ENCODE peak calls at places on chromosomes 11 and 22, in seven cellular contexts. E is HCT116, H is H1, R is SK-N-SH, G is K562, B is HepG2, I is GM12878. W is an unnamed sample.
A peak's percentile ranks its signal among the peaks of the same experiment; 100 is the strongest.

GRCh38 chr11:119614227-119615002 is 114.6 kb downstream of the NECTIN1 start:
- DNase-seq in E (no peak), H (no peak), R (no peak), G (no peak), B (peak; percentile 47), I (no peak), W (no peak)

GRCh38 chr22:30214703-30215405 is 31.7 kb downstream of the LIF start:
- DNase-seq in E (no peak), H (no peak), R (no peak), G (no peak), B (no peak), I (no peak), W (no peak)

GRCh38 chr11:73585834-73586575 is 11.9 kb downstream of the FAM168A start:
- DNase-seq in E (no peak), H (no peak), R (no peak), G (no peak), B (no peak), I (no peak), W (no peak)

GRCh38 chr11:830295-831131 is 2.2 kb upstream of the CD151 start:
- DNase-seq in E (no peak), H (no peak), R (peak; percentile 85), G (no peak), B (peak; percentile 74), I (no peak), W (peak; percentile 68)

GRCh38 chr11:85810521-85810870 is 445 bp downstream of the SYTL2 start:
- DNase-seq in E (no peak), H (peak; percentile 58), R (no peak), G (no peak), B (no peak), I (no peak), W (no peak)

GRCh38 chr11:104573431-104573830 is 324.8 kb downstream of the CASP12 start:
- DNase-seq in E (no peak), H (no peak), R (no peak), G (no peak), B (no peak), I (no peak), W (no peak)

GRCh38 chr11:12864316-12865156 is 144.6 kb upstream of the RASSF10 start:
- DNase-seq in E (no peak), H (no peak), R (peak; percentile 47), G (peak; percentile 28), B (no peak), I (no peak), W (no peak)

GRCh38 chr11:15673408-15673811 is 558.7 kb downstream of the INSC start:
- DNase-seq in E (no peak), H (no peak), R (no peak), G (no peak), B (no peak), I (no peak), W (no peak)

GRCh38 chr11:46675288-46675851 is 25.0 kb downstream of the ARHGAP1 start:
- DNase-seq in E (no peak), H (no peak), R (no peak), G (no peak), B (peak; percentile 55), I (no peak), W (peak; percentile 84)

GRCh38 chr22:29044657-29045176 is 16.9 kb downstream of the C22orf31 start:
- DNase-seq in E (no peak), H (no peak), R (no peak), G (no peak), B (peak; percentile 51), I (no peak), W (no peak)

GRCh38 chr22:49289822-49290221 is 537.9 kb downstream of the BRD1 start:
- DNase-seq in E (no peak), H (no peak), R (no peak), G (no peak), B (no peak), I (no peak), W (no peak)

GRCh38 chr11:117478126-117478856 is 150.6 kb downstream of the CEP164 start:
- DNase-seq in E (no peak), H (no peak), R (no peak), G (no peak), B (no peak), I (no peak), W (no peak)

GRCh38 chr11:99069831-99070444 is 49.2 kb downstream of the CNTN5 start:
- DNase-seq in E (no peak), H (peak; percentile 51), R (no peak), G (no peak), B (peak; percentile 3), I (peak; percentile 4), W (no peak)

GRCh38 chr11:108632041-108632440 is 32.8 kb upstream of the DDX10 start:
- DNase-seq in E (no peak), H (no peak), R (peak; percentile 24), G (no peak), B (no peak), I (no peak), W (peak; percentile 16)
- TF ChIP-seq JUND in E (no peak), H (no peak), R (no peak), G (no peak), B (no peak), I (no peak), W (no peak)

GRCh38 chr11:131855320-131855719 is 484.9 kb downstream of the NTM start:
- DNase-seq in E (no peak), H (no peak), R (no peak), G (no peak), B (no peak), I (no peak), W (no peak)

GRCh38 chr11:131854391-131854790 is 484.0 kb downstream of the NTM start:
- DNase-seq in E (no peak), H (no peak), R (no peak), G (no peak), B (no peak), I (no peak), W (no peak)

GRCh38 chr11:131858495-131858894 is 488.1 kb downstream of the NTM start:
- DNase-seq in E (no peak), H (no peak), R (no peak), G (no peak), B (no peak), I (no peak), W (no peak)

GRCh38 chr11:131864205-131864604 is 493.8 kb downstream of the NTM start:
- DNase-seq in E (no peak), H (no peak), R (peak; percentile 72), G (no peak), B (no peak), I (no peak), W (no peak)

DNA sequence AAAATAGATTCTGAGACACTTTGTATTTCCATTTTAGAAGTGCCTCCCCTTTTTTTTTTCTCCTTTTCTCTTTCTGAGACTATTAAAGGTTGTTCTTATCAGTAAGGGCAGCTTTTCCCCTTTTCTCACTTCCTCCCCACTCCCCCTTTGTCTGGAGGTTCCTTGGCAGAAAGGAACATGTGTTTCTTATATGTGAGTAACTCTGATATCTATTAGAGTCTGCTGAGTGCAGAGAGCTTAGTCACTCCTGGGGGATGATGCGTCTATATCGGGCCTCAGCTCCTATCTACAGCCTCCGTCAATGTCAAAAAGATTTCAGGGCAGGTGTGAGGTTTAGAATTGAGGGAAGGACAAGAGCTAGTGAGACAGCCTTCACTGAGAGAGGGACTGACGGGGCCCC is 489.4 kb downstream of the NTM start:
- DNase-seq in E (no peak), H (no peak), R (no peak), G (no peak), B (no peak), I (no peak), W (no peak)
- TF ChIP-seq JUND in E (no peak), H (no peak), R (no peak), G (no peak), B (no peak), I (no peak), W (no peak)

DNA sequence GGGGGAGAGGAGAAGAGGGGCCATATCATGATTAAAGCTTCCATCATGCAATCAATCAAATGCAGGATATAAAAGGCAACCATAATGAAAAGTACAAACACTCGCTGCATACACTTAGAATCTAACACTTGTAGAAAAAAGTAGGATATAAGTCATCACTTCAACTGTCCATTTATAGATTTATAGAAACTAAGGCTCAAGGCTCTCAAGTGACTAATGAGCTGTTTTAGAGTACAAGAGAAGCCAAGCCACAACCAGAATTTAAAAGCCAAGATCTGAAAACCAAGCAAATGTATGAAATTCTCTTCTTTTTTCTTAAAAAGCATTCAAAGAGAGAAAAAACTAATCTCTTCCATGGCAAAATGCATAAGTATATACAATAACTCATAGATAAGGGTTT is 160.2 kb upstream of the BLID start:
- DNase-seq in E (no peak), H (no peak), R (no peak), G (no peak), B (no peak), I (no peak), W (no peak)
- TF ChIP-seq JUND in E (no peak), H (no peak), R (no peak), G (no peak), B (no peak), I (no peak), W (no peak)

DNA sequence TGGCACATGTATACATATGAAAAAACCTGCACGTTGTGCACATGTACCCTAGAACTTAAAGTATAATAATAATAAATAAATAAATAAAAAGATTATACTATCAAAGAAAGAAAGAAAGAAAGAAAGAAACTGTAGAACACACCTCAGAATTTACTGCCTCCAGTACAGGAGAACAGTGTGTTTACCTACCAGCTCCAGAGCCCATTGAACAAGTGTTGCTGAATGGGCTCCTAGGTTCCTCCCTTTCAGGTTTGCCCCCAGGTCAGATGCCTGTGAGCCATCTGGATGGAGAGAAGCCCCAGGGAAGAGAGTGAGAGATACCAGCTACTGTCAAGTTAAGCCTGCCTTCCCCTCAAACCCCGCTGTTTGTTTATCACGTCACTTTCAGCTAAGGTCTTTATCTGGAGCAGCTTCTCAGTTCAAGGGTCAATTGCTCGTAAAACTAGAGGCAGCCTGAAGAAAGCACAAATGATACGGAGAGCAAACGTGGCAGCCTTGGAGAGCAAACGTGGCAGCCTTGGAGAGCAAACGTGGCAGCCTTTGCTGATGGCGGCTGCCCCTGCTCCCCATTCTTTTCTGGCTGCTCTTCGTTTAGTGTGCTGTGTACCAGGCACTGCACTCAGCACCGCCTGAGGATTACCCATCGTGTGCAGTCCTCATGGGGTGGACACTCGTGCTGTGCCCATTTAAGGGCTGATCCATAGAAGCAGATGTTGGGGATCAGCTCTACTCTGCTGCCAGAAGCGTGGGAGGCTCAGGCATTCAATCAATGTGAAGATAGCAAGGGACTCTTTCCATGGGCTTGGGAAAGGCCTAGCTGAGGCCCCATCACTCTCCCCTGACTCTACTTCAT is 111.8 kb downstream of the ADAMTS15 start:
- DNase-seq in E (no peak), H (no peak), R (no peak), G (no peak), B (no peak), I (no peak), W (no peak)
- TF ChIP-seq JUND in E (no peak), H (no peak), R (no peak), G (no peak), B (no peak), I (no peak), W (no peak)

GRCh38 chr11:10902756-10903155 is 44.9 kb upstream of the ZBED5 start:
- DNase-seq in E (no peak), H (no peak), R (no peak), G (no peak), B (no peak), I (no peak), W (no peak)

GRCh38 chr11:10900686-10901415 is 43.0 kb upstream of the ZBED5 start:
- DNase-seq in E (no peak), H (no peak), R (no peak), G (peak; percentile 57), B (no peak), I (no peak), W (no peak)

GRCh38 chr11:10899542-10899830 is 41.6 kb upstream of the ZBED5 start:
- DNase-seq in E (no peak), H (no peak), R (peak; percentile 40), G (peak; percentile 94), B (no peak), I (no peak), W (no peak)

GRCh38 chr11:10898763-10899541 is 41.1 kb upstream of the ZBED5 start:
- DNase-seq in E (no peak), H (no peak), R (no peak), G (peak; percentile 57), B (no peak), I (no peak), W (no peak)

GRCh38 chr11:10902301-10902700 is 44.4 kb upstream of the ZBED5 start:
- DNase-seq in E (no peak), H (no peak), R (no peak), G (no peak), B (no peak), I (no peak), W (peak; percentile 46)
- TF ChIP-seq JUND in E (no peak), H (no peak), R (no peak), G (no peak), B (no peak), I (no peak), W (no peak)